ENCODE peak calls at places on chromosome 5, in seven cellular contexts. H is adrenal gland; B is mammary epithelial cell; I is left lung; Z is PC-3; N is uterus; S is CD8-positive, alpha-beta memory T cell. V is an unnamed sample.

GRCh38 chr5:58924306-58924705 is 341.4 kb downstream of the RAB3C start:
- DNase-seq in B (no peak), H (no peak), N (no peak), I (no peak), S (no peak), Z (no peak), V (no peak)

GRCh38 chr5:61991426-61991825 is 314.6 kb upstream of the KIF2A start:
- DNase-seq in N (no peak), S (no peak), Z (no peak), I (no peak), B (peak; percentile 19), H (no peak), V (no peak)

GRCh38 chr5:105836263-105836662 is 1834.5 kb downstream of the EFNA5 start:
- DNase-seq in H (no peak), Z (no peak), I (no peak), N (no peak), B (no peak), S (no peak), V (no peak)

GRCh38 chr5:151023651-151024050 is 3.3 kb downstream of the GPX3 start:
- DNase-seq in N (no peak), H (peak; percentile 59), I (peak; percentile 61), Z (peak; percentile 95), S (no peak), B (peak; percentile 51), V (peak; percentile 89)

GRCh38 chr5:147972441-147972840 is 66.1 kb upstream of the C5orf46 start:
- DNase-seq in H (no peak), Z (peak; percentile 50), I (no peak), S (no peak), B (no peak), N (no peak), V (no peak)

GRCh38 chr5:73496984-73497457 is 1.2 kb upstream of the BTF3 start:
- DNase-seq in N (no peak), H (no peak), S (no peak), B (peak; percentile 73), I (no peak), Z (peak; percentile 70), V (no peak)

GRCh38 chr5:172830876-172831662 is 3.0 kb upstream of the ERGIC1 start:
- DNase-seq in Z (peak; percentile 48), H (no peak), I (no peak), N (no peak), B (peak; percentile 40), S (no peak), V (no peak)

GRCh38 chr5:640461-641330 is 28.6 kb downstream of the CEP72 start:
- DNase-seq in B (no peak), N (no peak), H (no peak), Z (no peak), I (peak; percentile 26), S (no peak), V (no peak)

GRCh38 chr5:146059349-146060220 is 45.8 kb downstream of the PLAC8L1 start:
- DNase-seq in H (no peak), Z (no peak), S (no peak), N (no peak), I (no peak), B (no peak), V (no peak)

GRCh38 chr5:160697281-160697680 is 154.7 kb downstream of the ATP10B start:
- DNase-seq in I (no peak), S (no peak), B (no peak), H (no peak), Z (no peak), N (no peak), V (no peak)

GRCh38 chr5:88060194-88060593 is 208.5 kb downstream of the TMEM161B start:
- DNase-seq in H (no peak), I (no peak), S (no peak), N (no peak), B (no peak), Z (no peak), V (no peak)

GRCh38 chr5:143606043-143606752 is 202.7 kb upstream of the NR3C1 start:
- DNase-seq in B (peak; percentile 72), S (no peak), Z (peak; percentile 82), I (no peak), H (no peak), N (no peak), V (no peak)

DNA sequence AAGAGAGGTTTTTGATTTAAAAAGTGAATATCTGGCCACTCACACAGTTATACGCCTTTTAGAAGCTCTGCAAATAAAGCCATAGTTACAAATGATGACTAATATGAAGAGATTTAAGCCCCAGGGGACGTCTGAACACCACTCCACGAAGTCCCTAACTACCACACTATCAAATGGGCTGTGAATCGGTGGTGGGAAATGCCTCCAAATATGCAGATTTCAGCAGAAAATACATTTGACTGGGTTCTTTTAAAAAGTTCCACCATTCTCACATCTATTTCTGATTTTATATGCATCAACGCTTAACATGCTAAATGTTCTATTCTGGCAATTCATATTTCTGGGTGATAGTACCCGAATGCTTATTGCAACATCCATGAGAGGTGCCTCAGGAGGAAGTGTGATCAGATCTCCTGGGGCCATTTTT is 22.5 kb downstream of the TICAM2 start:
- DNase-seq in S (no peak), H (no peak), N (no peak), Z (peak; percentile 71), B (no peak), I (no peak), V (no peak)
- H3K27ac ChIP-seq in S (no peak overlapping the region), H (no peak overlapping the region), N (no peak overlapping the region), Z (peak overlapping the region; percentile 21), B (no peak overlapping the region), I (no peak overlapping the region), V (no peak overlapping the region)

DNA sequence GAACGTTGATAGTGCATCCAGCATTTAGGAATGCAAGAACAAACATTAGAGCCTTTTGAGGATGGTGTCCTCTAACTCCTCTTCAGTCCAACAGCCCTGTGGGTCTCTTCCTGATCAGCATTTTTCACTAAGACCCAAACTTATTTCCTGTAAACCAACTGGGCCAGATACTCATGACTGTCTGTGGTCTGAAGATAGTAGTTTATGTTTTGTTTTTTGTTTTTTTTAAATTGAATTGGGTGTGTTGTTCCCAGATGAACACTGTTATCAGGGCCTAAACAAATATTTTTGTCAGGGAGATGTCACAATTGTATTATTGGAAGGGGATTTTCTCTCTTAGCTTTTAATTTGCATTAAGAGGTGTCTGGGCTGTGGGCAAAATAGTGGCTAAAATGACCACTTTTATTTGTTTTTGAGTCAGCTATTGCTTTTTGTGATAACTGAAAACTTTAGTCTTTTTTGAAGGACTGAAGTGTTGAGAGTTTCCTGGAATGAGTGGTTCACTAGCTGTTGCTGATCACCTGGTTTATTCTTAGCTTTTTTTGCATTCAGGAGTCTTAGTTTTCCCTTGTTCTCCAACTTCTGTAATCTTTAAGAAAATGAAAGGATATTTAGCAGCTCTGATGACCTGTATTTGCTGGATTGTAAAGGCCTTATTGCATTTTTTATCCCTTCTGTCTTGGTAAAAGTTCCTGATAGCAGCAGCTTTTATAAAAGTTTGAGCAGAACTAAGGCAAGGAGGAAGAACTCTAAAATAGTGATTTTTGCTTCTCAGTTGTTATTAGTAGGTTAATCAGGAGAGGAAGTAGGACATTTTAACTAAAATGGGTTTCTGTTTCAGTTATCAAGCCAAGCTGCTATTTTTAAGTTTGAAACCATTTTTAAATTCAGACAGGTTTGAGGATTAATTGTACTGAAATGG is 5.5 kb downstream of the MAN2A1 start:
- DNase-seq in H (no peak), S (no peak), N (no peak), B (no peak), Z (no peak), I (no peak), V (no peak)
- H3K4me3 ChIP-seq in H (no peak overlapping the region), S (no peak overlapping the region), N (no peak overlapping the region), B (no peak overlapping the region), Z (no peak overlapping the region), I (no peak overlapping the region), V (no peak overlapping the region)

GRCh38 chr5:18802336-18802735 is 1168.1 kb downstream of the TAF11L14 start:
- DNase-seq in N (no peak), B (no peak), S (no peak), H (no peak), I (no peak), Z (peak; percentile 58), V (no peak)
- H3K27ac ChIP-seq in N (no peak overlapping the region), B (no peak overlapping the region), S (no peak overlapping the region), H (no peak overlapping the region), I (no peak overlapping the region), Z (no peak overlapping the region), V (no peak overlapping the region)

GRCh38 chr5:113093561-113093960 is 117.0 kb downstream of the DCP2 start:
- DNase-seq in S (no peak), B (no peak), H (no peak), N (no peak), Z (peak; percentile 43), I (no peak), V (no peak)

GRCh38 chr5:113092683-113093082 is 116.1 kb downstream of the DCP2 start:
- DNase-seq in H (peak; percentile 36), S (no peak), I (no peak), B (peak; percentile 84), Z (peak; percentile 59), N (no peak), V (peak; percentile 54)

GRCh38 chr5:113091622-113092021 is 115.0 kb downstream of the DCP2 start:
- DNase-seq in I (no peak), N (no peak), Z (no peak), H (no peak), B (no peak), S (no peak), V (no peak)

GRCh38 chr5:113099822-113100221 is 123.2 kb downstream of the DCP2 start:
- DNase-seq in I (no peak), S (no peak), Z (no peak), H (no peak), N (no peak), B (no peak), V (no peak)

DNA sequence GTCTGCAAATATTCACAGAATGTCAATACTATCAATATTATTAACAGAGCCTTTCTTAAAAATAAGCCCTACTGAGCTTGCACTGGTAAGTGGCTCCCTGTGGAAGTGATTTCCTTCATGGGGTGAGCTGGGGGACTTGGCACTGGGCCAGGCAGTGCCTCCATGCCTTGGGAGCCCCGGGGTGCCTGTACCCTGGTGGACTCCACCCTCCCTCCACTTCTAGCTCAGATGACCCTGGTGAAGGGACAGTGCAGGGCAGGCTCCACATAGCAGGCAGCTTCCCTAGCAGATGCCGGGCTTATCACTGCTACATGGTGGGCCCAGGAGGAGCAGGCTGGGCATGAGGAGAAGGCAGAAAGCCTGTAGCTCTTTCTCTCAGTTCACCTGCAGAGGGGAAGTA is 119.2 kb downstream of the DCP2 start:
- DNase-seq in B (no peak), Z (no peak), N (no peak), H (no peak), I (no peak), S (no peak), V (no peak)
- H3K4me3 ChIP-seq in B (no peak overlapping the region), Z (no peak overlapping the region), N (no peak overlapping the region), H (no peak overlapping the region), I (no peak overlapping the region), S (no peak overlapping the region), V (no peak overlapping the region)

DNA sequence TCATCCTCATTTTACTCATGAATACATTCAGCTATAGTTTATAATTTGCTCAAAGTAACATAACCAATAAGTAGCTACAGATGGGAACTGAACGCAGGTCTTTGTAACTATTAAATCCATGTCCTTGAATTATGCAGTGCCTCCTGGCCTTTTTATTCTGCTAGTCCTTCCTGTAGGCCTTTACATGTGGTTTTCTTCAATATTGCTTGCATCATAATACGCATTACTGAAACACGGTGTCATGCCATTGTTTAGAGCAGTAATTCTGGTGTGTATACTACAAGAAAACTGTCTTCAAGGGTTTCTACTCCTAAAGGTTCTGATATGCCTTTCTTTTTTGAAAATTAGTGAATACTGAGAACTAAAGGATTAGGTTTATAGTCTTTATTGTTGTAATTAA is 20.7 kb downstream of the CWC27 start:
- DNase-seq in N (no peak), S (no peak), H (no peak), Z (no peak), I (no peak), B (peak; percentile 27), V (no peak)
- H3K27ac ChIP-seq in N (no peak overlapping the region), S (no peak overlapping the region), H (no peak overlapping the region), Z (no peak overlapping the region), I (no peak overlapping the region), B (no peak overlapping the region), V (no peak overlapping the region)